ENCODE peak calls at places on chromosomes 6 and 20, in eight cellular contexts. W, E, U, S, R, I, X and D are unnamed samples.

GRCh38 chr6:150069707-150070106 is 786 bp upstream of the ULBP3 start:
- DNase-seq in W (no peak), E (no peak), X (no peak), R (no peak), U (no peak), S (peak; percentile 48), I (no peak), D (no peak)

GRCh38 chr20:13995841-13996240 is 525 bp downstream of the MACROD2 start:
- DNase-seq in E (no peak), I (peak; percentile 51), S (peak; percentile 84), W (peak; percentile 17), U (peak; percentile 31), X (peak; percentile 35), R (peak; percentile 16), D (no peak)

GRCh38 chr20:24469116-24470030 is at the start of gene SYNDIG1:
- DNase-seq in R (no peak), W (peak; percentile 24), E (peak; percentile 6), X (peak; percentile 35), U (peak; percentile 37), S (peak; percentile 82), I (peak; percentile 17), D (no peak)

GRCh38 chr6:12381587-12381986 is 91.4 kb downstream of the EDN1 start:
- DNase-seq in R (no peak), X (no peak), S (no peak), U (no peak), W (no peak), I (no peak), E (no peak), D (no peak)

GRCh38 chr6:118594877-118595276 is 46.8 kb downstream of the PLN start:
- DNase-seq in R (no peak), S (no peak), W (no peak), U (no peak), I (no peak), X (no peak), E (no peak), D (no peak)

GRCh38 chr6:4435981-4436445 is 300.6 kb upstream of the ECI2 start:
- DNase-seq in X (no peak), I (no peak), E (no peak), R (no peak), S (peak; percentile 7), W (no peak), U (no peak), D (no peak)

GRCh38 chr6:99151634-99152344 is 197.7 kb downstream of the FAXC start:
- DNase-seq in S (peak; percentile 79), I (peak; percentile 40), W (no peak), U (peak; percentile 21), R (peak; percentile 15), X (peak; percentile 47), E (peak; percentile 11), D (peak; percentile 17)

GRCh38 chr6:159754401-159754800 is 7.4 kb upstream of the ACAT2 start:
- DNase-seq in U (no peak), R (no peak), W (no peak), S (no peak), I (no peak), E (no peak), X (no peak), D (no peak)

GRCh38 chr6:154341876-154342275 is 14.7 kb downstream of the IPCEF1 start:
- DNase-seq in U (no peak), S (no peak), R (no peak), X (no peak), W (no peak), E (no peak), I (no peak), D (no peak)

GRCh38 chr20:2451939-2452732 is 18.5 kb downstream of the SNRPB start:
- DNase-seq in I (peak; percentile 81), U (peak; percentile 62), S (peak; percentile 91), E (peak; percentile 87), X (peak; percentile 61), W (peak; percentile 47), R (peak; percentile 74), D (peak; percentile 70)

GRCh38 chr6:90739339-90739738 is 152.5 kb upstream of the MAP3K7 start:
- DNase-seq in E (no peak), X (no peak), S (peak; percentile 65), R (no peak), I (no peak), W (no peak), U (no peak), D (no peak)